ENCODE peak calls at places on chromosomes 2 and 18, in seven cellular contexts. D, O, V, E, N, Q and J are unnamed samples.

GRCh38 chr18:21682276-21683051 is 22.1 kb downstream of the ABHD3 start:
- DNase-seq in O (no peak), D (peak), Q (peak), E (no peak), V (no peak), N (peak), J (peak)

GRCh38 chr18:31050635-31051034 is 8.1 kb upstream of the DSC3 start:
- DNase-seq in E (no peak), O (no peak), Q (no peak), D (no peak), N (no peak), V (no peak), J (no peak)

GRCh38 chr2:88760819-88761598 is 69.5 kb downstream of the RPIA start:
- DNase-seq in N (no peak), V (no peak), O (no peak), D (no peak), Q (no peak), E (no peak), J (no peak)

GRCh38 chr2:85589982-85590791 is 5.4 kb upstream of the RNF181 start:
- DNase-seq in D (no peak), O (no peak), V (no peak), Q (no peak), E (no peak), N (peak), J (peak)

GRCh38 chr18:2627821-2628276 is 27.7 kb upstream of the SMCHD1 start:
- DNase-seq in V (no peak), O (no peak), D (no peak), E (no peak), N (peak), Q (peak), J (peak)

GRCh38 chr2:45780541-45781463 is 129.3 kb downstream of the PRKCE start:
- DNase-seq in D (no peak), Q (no peak), O (no peak), N (no peak), V (no peak), E (no peak), J (no peak)

GRCh38 chr18:75405341-75405740 is 22.2 kb downstream of the SMIM21 start:
- DNase-seq in N (peak), D (no peak), O (no peak), E (no peak), V (no peak), Q (no peak), J (no peak)

GRCh38 chr2:240123821-240124650 is 12.1 kb downstream of the COPS9 start:
- DNase-seq in E (peak), D (no peak), V (no peak), Q (no peak), O (no peak), N (no peak), J (no peak)

GRCh38 chr2:136389809-136390208 is 271.9 kb upstream of the CXCR4 start:
- DNase-seq in E (no peak), V (no peak), Q (no peak), O (no peak), D (no peak), N (no peak), J (no peak)

GRCh38 chr2:20629581-20630291 is 21.2 kb downstream of the HS1BP3 start:
- DNase-seq in N (no peak), V (no peak), Q (no peak), O (no peak), D (no peak), E (no peak), J (no peak)

GRCh38 chr2:119475857-119476244 is 44.2 kb downstream of the TMEM37 start:
- DNase-seq in E (no peak), V (no peak), N (no peak), D (no peak), O (no peak), Q (no peak), J (no peak)

GRCh38 chr2:201257941-201258665 is 2.2 kb upstream of the CASP8 start:
- DNase-seq in V (peak), E (peak), O (no peak), Q (peak), N (peak), D (no peak), J (peak)

GRCh38 chr2:45570671-45571334 is 40.3 kb downstream of the SRBD1 start:
- DNase-seq in V (peak), N (peak), D (no peak), E (peak), Q (no peak), O (peak), J (peak)

GRCh38 chr2:15410884-15411283 is 150.2 kb downstream of the NBAS start:
- DNase-seq in E (no peak), O (no peak), V (no peak), N (no peak), D (no peak), Q (no peak), J (no peak)

GRCh38 chr2:191436368-191437055 is 191.3 kb downstream of the MYO1B start:
- DNase-seq in V (no peak), O (no peak), D (no peak), E (no peak), N (no peak), Q (no peak), J (peak)

GRCh38 chr2:230418341-230419016 is 2.5 kb downstream of the SP100 start:
- DNase-seq in N (peak), O (no peak), D (no peak), V (no peak), E (no peak), Q (no peak), J (peak)

GRCh38 chr18:70907673-70908072 is 618.8 kb downstream of the SOCS6 start:
- DNase-seq in Q (no peak), V (peak), E (peak), D (no peak), N (no peak), O (no peak), J (no peak)

GRCh38 chr2:5076599-5076998 is 615.6 kb upstream of the SOX11 start:
- DNase-seq in O (no peak), D (no peak), E (peak), Q (no peak), N (no peak), V (peak), J (no peak)

GRCh38 chr2:139574371-139574770 is 794.2 kb upstream of the NXPH2 start:
- DNase-seq in V (no peak), N (no peak), E (no peak), D (no peak), Q (no peak), O (no peak), J (no peak)

GRCh38 chr2:160582481-160583161 is 89.0 kb upstream of the RBMS1 start:
- DNase-seq in N (peak), E (no peak), O (no peak), Q (peak), D (peak), V (peak), J (peak)

GRCh38 chr2:113162869-113163268 is 10.9 kb upstream of the PSD4 start:
- DNase-seq in V (no peak), Q (no peak), E (no peak), N (no peak), D (no peak), O (no peak), J (no peak)

GRCh38 chr2:210167227-210167626 is 4.0 kb downstream of the KANSL1L start:
- DNase-seq in D (no peak), V (no peak), Q (no peak), E (no peak), O (no peak), N (peak), J (no peak)

GRCh38 chr2:25308599-25308998 is 33.1 kb downstream of the DNMT3A start:
- DNase-seq in Q (no peak), O (no peak), E (no peak), V (no peak), D (no peak), N (no peak), J (no peak)

GRCh38 chr2:35082072-35082471 is 1273.5 kb upstream of the CRIM1 start:
- DNase-seq in V (peak), O (no peak), Q (no peak), E (peak), D (no peak), N (no peak), J (no peak)

GRCh38 chr2:152588911-152589310 is 128.3 kb downstream of the PRPF40A start:
- DNase-seq in O (no peak), D (no peak), Q (no peak), E (no peak), V (no peak), N (no peak), J (no peak)

GRCh38 chr2:239499989-239500914 is 99.4 kb upstream of the HDAC4 start:
- DNase-seq in D (no peak), V (no peak), Q (no peak), E (no peak), O (no peak), N (no peak), J (no peak)

GRCh38 chr2:71511776-71512175 is 58.4 kb downstream of the DYSF start:
- DNase-seq in O (no peak), V (no peak), N (no peak), E (no peak), D (no peak), Q (no peak), J (no peak)

GRCh38 chr2:236237468-236238190 is 26.6 kb downstream of the ASB18 start:
- DNase-seq in E (peak), V (peak), Q (no peak), N (no peak), O (no peak), D (no peak), J (no peak)

GRCh38 chr2:118698564-118698963 is 148.9 kb downstream of the EN1 start:
- DNase-seq in O (no peak), E (no peak), V (no peak), D (no peak), N (no peak), Q (no peak), J (no peak)

GRCh38 chr2:234401376-234401775 is 95.5 kb downstream of the ARL4C start:
- DNase-seq in E (no peak), V (no peak), N (no peak), Q (no peak), D (no peak), O (no peak), J (no peak)

GRCh38 chr2:234395801-234396478 is 100.9 kb downstream of the ARL4C start:
- DNase-seq in D (no peak), Q (no peak), E (no peak), N (no peak), V (no peak), O (no peak), J (no peak)

GRCh38 chr2:234403074-234403473 is 93.8 kb downstream of the ARL4C start:
- DNase-seq in O (no peak), Q (no peak), V (no peak), N (peak), E (no peak), D (no peak), J (no peak)

GRCh38 chr2:234403751-234404150 is 93.1 kb downstream of the ARL4C start:
- DNase-seq in Q (no peak), N (no peak), E (no peak), O (no peak), V (no peak), D (no peak), J (no peak)

DNA sequence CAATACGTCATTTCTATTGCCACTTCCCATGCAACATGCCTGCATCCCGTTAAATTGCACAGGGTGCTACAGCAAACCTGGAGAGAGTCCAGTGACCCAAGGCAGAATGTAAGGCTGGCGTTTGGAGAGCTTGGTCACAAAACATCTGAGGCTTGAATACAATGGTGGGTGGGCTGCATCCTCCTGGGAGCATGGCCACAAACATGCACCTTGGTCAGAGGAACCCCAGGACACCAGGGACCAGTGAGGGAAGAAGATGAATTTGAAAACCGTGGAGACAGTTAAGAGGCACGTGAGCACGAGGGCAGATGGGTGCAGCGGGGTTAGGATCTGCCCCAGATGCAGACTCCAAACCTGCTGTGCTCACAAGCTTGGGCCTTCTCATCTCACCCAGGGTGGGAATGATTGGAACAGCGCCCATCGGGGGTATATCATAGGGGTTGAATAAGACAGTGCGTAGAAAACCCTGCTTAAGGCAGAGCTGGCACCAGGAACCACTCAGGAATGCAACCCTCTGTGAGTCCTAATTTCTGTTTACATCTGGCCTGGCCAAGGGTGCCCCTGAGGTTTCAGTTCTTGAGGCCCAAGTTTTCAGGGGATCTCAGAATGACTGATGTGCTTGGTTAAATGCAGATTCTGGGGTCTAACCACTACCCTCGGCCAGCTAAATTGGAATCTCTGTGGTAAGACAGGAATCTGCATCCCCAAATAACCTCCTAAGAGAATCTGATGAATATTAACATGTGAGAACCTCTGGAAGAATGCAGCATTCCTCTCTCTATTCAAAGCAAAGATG is 97.2 kb downstream of the ARL4C start:
- DNase-seq in O (no peak), E (no peak), Q (no peak), V (no peak), D (no peak), N (peak), J (no peak)
- H2BK5ac ChIP-seq in O (no peak), E (no peak), Q (no peak), V (no peak), D (no peak), N (no peak), J (no peak)

GRCh38 chr2:171834286-171834685 is 59.8 kb downstream of the SLC25A12 start:
- DNase-seq in V (no peak), O (no peak), E (no peak), D (no peak), Q (no peak), N (no peak), J (no peak)

GRCh38 chr2:171837736-171838135 is 56.3 kb downstream of the SLC25A12 start:
- DNase-seq in Q (no peak), V (no peak), O (no peak), D (no peak), E (no peak), N (peak), J (no peak)

GRCh38 chr2:171836151-171836910 is 57.7 kb downstream of the SLC25A12 start:
- DNase-seq in E (no peak), N (peak), O (no peak), D (no peak), Q (no peak), V (no peak), J (no peak)

GRCh38 chr2:171830039-171830438 is 64.0 kb downstream of the SLC25A12 start:
- DNase-seq in O (no peak), V (no peak), N (no peak), D (no peak), E (no peak), Q (no peak), J (no peak)

GRCh38 chr2:171832489-171832888 is 61.6 kb downstream of the SLC25A12 start:
- DNase-seq in N (no peak), Q (no peak), E (no peak), O (no peak), V (no peak), D (no peak), J (no peak)
- H2BK5ac ChIP-seq in N (no peak), Q (no peak), E (no peak), O (no peak), V (no peak), D (no peak), J (no peak)

GRCh38 chr2:37846207-37846606 is 78.9 kb upstream of the RMDN2 start:
- DNase-seq in V (no peak), O (no peak), N (no peak), D (no peak), E (no peak), Q (no peak), J (no peak)
- H2BK5ac ChIP-seq in V (no peak), O (no peak), N (no peak), D (no peak), E (no peak), Q (no peak), J (no peak)

GRCh38 chr2:23566236-23567142 is 181.5 kb downstream of the KLHL29 start:
- DNase-seq in N (peak), D (no peak), V (peak), Q (no peak), E (peak), O (peak), J (peak)
- H2BK5ac ChIP-seq in N (no peak), D (no peak), V (no peak), Q (no peak), E (no peak), O (peak), J (no peak)

GRCh38 chr18:50647237-50647636 is 87.3 kb downstream of the MAPK4 start:
- DNase-seq in O (no peak), N (no peak), Q (no peak), V (no peak), D (no peak), E (no peak), J (no peak)

GRCh38 chr18:50651334-50651733 is 91.4 kb downstream of the MAPK4 start:
- DNase-seq in N (no peak), Q (peak), V (no peak), E (no peak), D (no peak), O (no peak), J (no peak)

GRCh38 chr18:50649821-50650220 is 89.9 kb downstream of the MAPK4 start:
- DNase-seq in E (no peak), N (peak), Q (peak), O (no peak), D (no peak), V (no peak), J (no peak)

GRCh38 chr18:50644807-50645206 is 84.9 kb downstream of the MAPK4 start:
- DNase-seq in O (peak), E (peak), N (no peak), V (peak), Q (peak), D (no peak), J (no peak)

GRCh38 chr18:50647792-50648191 is 87.9 kb downstream of the MAPK4 start:
- DNase-seq in D (no peak), N (no peak), E (no peak), V (no peak), O (no peak), Q (no peak), J (no peak)
- H2BK5ac ChIP-seq in D (no peak), N (no peak), E (no peak), V (no peak), O (no peak), Q (no peak), J (no peak)

GRCh38 chr2:66021296-66021695 is 413.6 kb upstream of the MEIS1 start:
- DNase-seq in O (no peak), Q (peak), E (no peak), V (peak), N (no peak), D (no peak), J (no peak)
- H2BK5ac ChIP-seq in O (no peak), Q (no peak), E (no peak), V (no peak), N (no peak), D (no peak), J (no peak)

DNA sequence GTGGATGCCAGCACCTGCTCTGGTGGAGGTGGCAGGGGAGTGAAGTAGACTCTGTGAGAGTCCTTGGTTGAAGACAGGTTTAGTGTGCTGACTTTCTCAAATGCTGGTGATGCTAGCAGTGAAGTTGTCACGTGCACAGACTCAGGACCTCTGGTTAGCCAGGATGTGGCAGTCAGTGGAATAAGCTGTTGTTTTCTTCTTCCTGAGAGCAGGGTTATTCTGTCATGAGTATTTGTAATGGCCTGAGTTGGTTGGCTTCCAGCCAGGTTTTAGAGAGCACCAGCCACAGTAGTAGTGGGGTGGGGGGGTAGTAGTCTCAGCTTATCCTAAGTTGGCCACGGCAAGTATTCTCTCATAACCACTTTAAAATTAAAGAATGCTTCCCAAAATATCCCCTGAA is 238.5 kb upstream of the FBXO11 start:
- DNase-seq in V (no peak), N (no peak), Q (no peak), E (no peak), D (no peak), O (no peak), J (peak)
- H2BK5ac ChIP-seq in V (no peak), N (no peak), Q (no peak), E (no peak), D (no peak), O (no peak), J (no peak)

GRCh38 chr2:142757111-142757510 is 120.4 kb upstream of the KYNU start:
- DNase-seq in N (no peak), E (no peak), V (no peak), O (no peak), D (no peak), Q (peak), J (peak)

GRCh38 chr2:142758973-142759372 is 118.5 kb upstream of the KYNU start:
- DNase-seq in E (no peak), N (no peak), V (no peak), D (no peak), O (no peak), Q (no peak), J (no peak)

GRCh38 chr2:142756430-142756829 is 121.0 kb upstream of the KYNU start:
- DNase-seq in O (no peak), V (no peak), D (no peak), N (peak), Q (no peak), E (no peak), J (peak)

GRCh38 chr2:142754182-142754581 is 123.3 kb upstream of the KYNU start:
- DNase-seq in Q (no peak), N (no peak), O (no peak), V (no peak), E (no peak), D (no peak), J (no peak)

DNA sequence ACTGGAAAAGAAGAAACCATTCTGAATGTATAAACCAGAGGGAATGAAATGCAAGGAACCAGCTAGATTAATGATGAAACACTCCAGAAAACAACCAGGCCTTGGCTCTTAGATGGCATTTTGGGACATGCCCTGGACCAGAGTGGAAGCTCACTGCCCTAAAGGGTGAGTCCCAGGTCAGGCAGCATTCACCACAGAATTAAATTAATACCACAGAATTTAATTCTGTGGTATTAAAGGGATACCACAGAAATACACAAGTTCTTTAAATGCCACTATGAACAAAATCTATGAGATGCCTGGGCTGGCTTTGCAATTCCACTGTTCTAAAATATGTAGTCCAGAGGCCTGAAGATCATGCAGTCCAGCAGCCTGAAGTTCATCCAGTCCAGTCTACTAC is 122.3 kb upstream of the KYNU start:
- DNase-seq in Q (no peak), D (no peak), N (no peak), E (no peak), V (no peak), O (no peak), J (no peak)
- H2BK5ac ChIP-seq in Q (no peak), D (no peak), N (no peak), E (no peak), V (no peak), O (no peak), J (no peak)